ENCODE peak calls at places on chromosomes 6 and 20, in six cellular contexts. Q is tibial artery; E is CD8-positive, alpha-beta T cell; R is dorsolateral prefrontal cortex; J is epithelial cell of proximal tubule; N is hepatocyte. D is an unnamed sample.

GRCh38 chr6:51817832-51818231 is 269.6 kb downstream of the PKHD1 start:
- DNase-seq in Q (no peak), N (no peak), J (no peak), R (no peak), E (no peak), D (no peak)

GRCh38 chr6:158313989-158314388 is 1.7 kb downstream of the TULP4 start:
- DNase-seq in N (no peak), R (no peak), E (no peak), J (no peak), Q (peak), D (no peak)

GRCh38 chr20:52207020-52207810 is 15.6 kb upstream of the ZFP64 start:
- DNase-seq in E (no peak), J (no peak), Q (no peak), R (no peak), N (no peak), D (no peak)

GRCh38 chr6:112839525-112839961 is 492.4 kb downstream of the RFPL4B start:
- DNase-seq in J (no peak), E (no peak), R (no peak), N (peak), Q (no peak), D (no peak)

GRCh38 chr20:12695937-12696336 is 312.8 kb upstream of the SPTLC3 start:
- DNase-seq in N (no peak), R (no peak), J (no peak), Q (no peak), E (no peak), D (no peak)

GRCh38 chr6:105482227-105482839 is 79.5 kb upstream of the PREP start:
- DNase-seq in R (no peak), Q (no peak), E (no peak), N (peak), J (no peak), D (no peak)

GRCh38 chr6:156731436-156731835 is 45.7 kb upstream of the ARID1B start:
- DNase-seq in J (no peak), R (no peak), N (no peak), E (no peak), Q (no peak), D (peak)

GRCh38 chr6:158622545-158623190 is 21.9 kb downstream of the DYNLT1 start:
- DNase-seq in N (no peak), E (no peak), J (no peak), Q (no peak), R (no peak), D (no peak)

DNA sequence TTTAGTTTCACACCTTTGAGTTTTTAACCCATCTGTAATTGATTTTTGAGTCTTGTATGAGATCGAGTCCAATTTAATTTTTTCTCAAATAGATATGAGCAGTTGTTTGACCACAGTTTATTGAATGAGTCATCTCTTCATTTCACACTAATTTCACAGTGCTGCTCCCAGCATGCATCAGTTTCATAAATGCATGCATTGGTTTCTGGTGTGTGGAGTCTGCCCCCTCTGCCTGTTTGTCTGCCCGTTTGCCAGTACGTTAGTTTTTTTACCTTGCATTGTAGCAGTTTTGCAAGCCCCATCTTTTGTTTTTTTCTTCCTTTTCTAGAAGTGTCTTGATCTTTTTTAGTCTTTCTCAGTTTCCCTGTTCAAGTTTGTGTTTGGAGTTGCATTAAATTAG is 11.9 kb downstream of the SLX4IP start:
- DNase-seq in N (no peak), Q (no peak), E (peak), J (no peak), R (no peak), D (peak)
- TF ChIP-seq CTCF in N (no peak), Q (no peak), E (no peak), J (no peak), R (no peak), D (no peak)

GRCh38 chr6:45563092-45563491 is 185.4 kb upstream of the SUPT3H start:
- DNase-seq in Q (no peak), R (no peak), E (no peak), J (no peak), N (no peak), D (no peak)
- TF ChIP-seq CTCF in Q (no peak), R (no peak), E (no peak), J (no peak), N (no peak), D (no peak)

DNA sequence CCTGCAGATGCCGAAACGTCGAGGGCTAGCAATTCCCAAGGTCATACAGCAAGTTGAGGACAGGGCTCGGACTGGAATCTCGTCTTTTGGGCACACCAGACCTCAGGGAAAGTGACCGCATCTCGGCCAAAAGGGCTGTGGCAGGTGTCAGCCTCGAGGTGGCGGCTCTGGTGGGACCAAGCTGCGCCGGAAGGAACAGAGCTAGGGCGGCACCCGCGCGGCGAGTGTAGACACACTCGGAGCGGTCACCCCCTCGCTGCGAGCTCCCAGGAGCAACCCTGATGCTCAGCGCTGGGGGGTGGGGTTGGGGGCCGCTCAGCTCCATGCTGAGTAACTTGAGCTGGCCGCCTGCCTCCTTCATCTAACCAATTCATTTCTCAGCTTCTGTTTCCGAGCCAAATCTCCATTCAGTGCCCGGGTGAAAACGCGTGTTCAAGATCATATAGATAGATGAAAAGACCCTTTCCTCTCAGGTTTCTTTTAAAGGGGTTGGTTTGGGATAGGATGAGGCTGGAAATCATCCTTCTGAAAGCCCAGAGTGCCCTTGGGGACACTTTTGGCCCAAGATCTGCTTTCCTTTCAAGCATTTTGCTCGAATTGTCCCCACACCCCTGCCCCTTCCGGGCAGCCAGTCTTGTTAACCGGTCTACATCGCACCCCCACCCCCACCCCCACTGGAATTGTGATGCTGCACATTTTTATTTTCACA is 2.3 kb upstream of the TUBB2B start:
- DNase-seq in E (no peak), J (no peak), Q (no peak), R (no peak), N (peak), D (no peak)
- TF ChIP-seq CTCF in E (no peak), J (no peak), Q (no peak), R (no peak), N (no peak), D (no peak)

GRCh38 chr6:137879885-137880430 is 12.9 kb downstream of the TNFAIP3 start:
- DNase-seq in Q (no peak), E (no peak), N (no peak), R (no peak), J (no peak), D (no peak)

GRCh38 chr6:137879301-137879700 is 12.2 kb downstream of the TNFAIP3 start:
- DNase-seq in Q (no peak), R (no peak), N (no peak), J (no peak), E (no peak), D (no peak)

GRCh38 chr6:137877113-137877512 is 10.1 kb downstream of the TNFAIP3 start:
- DNase-seq in J (no peak), Q (no peak), R (no peak), E (no peak), N (no peak), D (no peak)

GRCh38 chr6:137878070-137878809 is 11.2 kb downstream of the TNFAIP3 start:
- DNase-seq in E (no peak), J (no peak), R (no peak), N (no peak), Q (no peak), D (no peak)

GRCh38 chr6:137878810-137879285 is 11.8 kb downstream of the TNFAIP3 start:
- DNase-seq in N (no peak), R (no peak), J (no peak), E (no peak), Q (peak), D (no peak)
- TF ChIP-seq CTCF in N (no peak), R (no peak), J (peak), E (no peak), Q (no peak), D (no peak)

DNA sequence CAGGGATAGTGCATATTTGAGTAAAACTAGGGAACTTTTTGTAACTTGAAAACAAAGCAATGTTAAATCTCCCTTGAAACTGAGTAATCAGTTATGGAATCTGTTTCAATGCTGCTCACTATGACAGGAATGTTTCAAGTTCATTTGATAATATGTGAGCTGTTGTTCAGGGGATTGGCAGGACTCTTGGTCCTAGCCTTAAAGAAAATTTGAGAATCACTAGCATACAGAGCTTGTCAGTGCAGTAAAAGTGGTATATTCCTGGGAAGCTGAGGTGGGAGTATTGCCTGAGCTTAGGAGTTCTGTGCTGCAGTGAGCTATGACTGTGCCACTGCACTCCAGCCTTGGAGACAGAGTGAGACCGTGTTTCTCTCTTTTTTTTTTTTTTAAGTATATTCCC is 21.6 kb upstream of the CALHM6 start:
- DNase-seq in J (no peak), E (no peak), N (no peak), R (no peak), Q (no peak), D (no peak)
- TF ChIP-seq CTCF in J (no peak), E (no peak), N (no peak), R (no peak), Q (no peak), D (no peak)

D was measured in Calu3.